ENCODE peak calls at places on chromosome 21, in eight cellular contexts. Z is ovary, X is epithelial cell of esophagus, C is fibroblast of the aortic adventitia, B is right atrium auricular region, G is NB4, N is cardiac muscle cell, R is GM23338. E is an unnamed sample.

GRCh38 chr21:28067015-28067414 is 925.7 kb downstream of the LTN1 start:
- DNase-seq in Z (no peak), X (no peak), C (no peak), B (no peak), G (no peak), N (no peak), R (no peak), E (no peak)

GRCh38 chr21:34205811-34206635 is 132.6 kb downstream of the MRPS6 start:
- DNase-seq in Z (no peak), X (no peak), C (no peak), B (no peak), G (peak), N (no peak), R (no peak), E (no peak)

GRCh38 chr21:35202431-35202830 is 153.3 kb upstream of the RUNX1 start:
- DNase-seq in Z (no peak), X (no peak), C (peak), B (no peak), G (no peak), N (peak), R (no peak), E (no peak)

GRCh38 chr21:31326478-31327247 is 17.4 kb downstream of the TIAM1 start:
- DNase-seq in Z (no peak), X (no peak), C (peak), B (no peak), G (peak), N (peak), R (no peak), E (no peak)

GRCh38 chr21:38352536-38353219 is 95.9 kb downstream of the KCNJ15 start:
- DNase-seq in Z (no peak), X (peak), C (peak), B (peak), G (peak), N (peak), R (peak), E (peak)

GRCh38 chr21:34996304-34997081 is 52.6 kb downstream of the RUNX1 start:
- DNase-seq in Z (no peak), X (no peak), C (peak), B (peak), G (no peak), N (peak), R (no peak), E (no peak)

GRCh38 chr21:38039841-38040240 is 123.6 kb upstream of the KCNJ6 start:
- DNase-seq in Z (no peak), X (peak), C (no peak), B (no peak), G (no peak), N (no peak), R (no peak), E (no peak)

GRCh38 chr21:27277122-27277521 is 310.2 kb upstream of the ADAMTS5 start:
- DNase-seq in Z (no peak), X (no peak), C (peak), B (no peak), G (no peak), N (peak), R (no peak), E (no peak)

GRCh38 chr21:14536929-14537328 is 9.2 kb downstream of the SAMSN1 start:
- DNase-seq in Z (no peak), X (no peak), C (no peak), B (no peak), G (no peak), N (no peak), R (no peak), E (no peak)

GRCh38 chr21:31198575-31198974 is 145.5 kb downstream of the TIAM1 start:
- DNase-seq in Z (no peak), X (peak), C (peak), B (peak), G (peak), N (peak), R (peak), E (no peak)

GRCh38 chr21:28216976-28217523 is 775.6 kb downstream of the LTN1 start:
- DNase-seq in Z (no peak), X (peak), C (no peak), B (no peak), G (no peak), N (no peak), R (no peak), E (no peak)

GRCh38 chr21:25385912-25386474 is 221.3 kb downstream of the MRPL39 start:
- DNase-seq in Z (no peak), X (peak), C (peak), B (no peak), G (peak), N (peak), R (peak), E (no peak)

GRCh38 chr21:41611966-41612606 is 104.1 kb upstream of the TMPRSS2 start:
- DNase-seq in Z (no peak), X (peak), C (peak), B (no peak), G (peak), N (no peak), R (peak), E (no peak)

GRCh38 chr21:38562182-38562581 is 63.9 kb upstream of the ERG start:
- DNase-seq in Z (no peak), X (no peak), C (no peak), B (no peak), G (no peak), N (no peak), R (no peak), E (no peak)

GRCh38 chr21:29719561-29719960 is 220.2 kb downstream of the GRIK1 start:
- DNase-seq in Z (no peak), X (no peak), C (no peak), B (no peak), G (no peak), N (no peak), R (no peak), E (no peak)

GRCh38 chr21:41678944-41679343 is 87.9 kb downstream of the RIPK4 start:
- DNase-seq in Z (peak), X (peak), C (peak), B (peak), G (peak), N (peak), R (peak), E (no peak)

GRCh38 chr21:26776320-26777021 is 68.7 kb downstream of the ADAMTS1 start:
- DNase-seq in Z (no peak), X (peak), C (peak), B (no peak), G (no peak), N (peak), R (no peak), E (no peak)

GRCh38 chr21:42385619-42386018 is 10.2 kb downstream of the TMPRSS3 start:
- DNase-seq in Z (no peak), X (no peak), C (no peak), B (no peak), G (no peak), N (no peak), R (no peak), E (no peak)

GRCh38 chr21:41290106-41290799 is 26.3 kb upstream of the FAM3B start:
- DNase-seq in Z (no peak), X (no peak), C (no peak), B (no peak), G (no peak), N (no peak), R (peak), E (no peak)

GRCh38 chr21:27715131-27715530 is 748.2 kb upstream of the ADAMTS5 start:
- DNase-seq in Z (no peak), X (no peak), C (no peak), B (no peak), G (no peak), N (no peak), R (no peak), E (no peak)

GRCh38 chr21:41507521-41508414 is at the start of gene TMPRSS2:
- DNase-seq in Z (no peak), X (peak), C (no peak), B (no peak), G (no peak), N (no peak), R (peak), E (no peak)

GRCh38 chr21:9772348-9772672 is 749.1 kb upstream of the TPTE start:
- DNase-seq in Z (no peak), X (no peak), C (no peak), B (no peak), G (no peak), N (no peak), R (no peak), E (no peak)

GRCh38 chr21:35394634-35395369 is 345.7 kb upstream of the RUNX1 start:
- DNase-seq in Z (no peak), X (no peak), C (no peak), B (no peak), G (peak), N (no peak), R (no peak), E (no peak)

GRCh38 chr21:42833439-42833815 is 45.9 kb downstream of the WDR4 start:
- DNase-seq in Z (no peak), X (peak), C (no peak), B (no peak), G (peak), N (no peak), R (peak), E (no peak)

GRCh38 chr21:26449161-26449560 is 123.9 kb downstream of the CYYR1 start:
- DNase-seq in Z (no peak), X (peak), C (peak), B (no peak), G (no peak), N (peak), R (no peak), E (no peak)

GRCh38 chr21:39349211-39350093 is 564 bp upstream of the HMGN1 start:
- DNase-seq in Z (peak), X (peak), C (peak), B (peak), G (peak), N (peak), R (peak), E (peak)

DNA sequence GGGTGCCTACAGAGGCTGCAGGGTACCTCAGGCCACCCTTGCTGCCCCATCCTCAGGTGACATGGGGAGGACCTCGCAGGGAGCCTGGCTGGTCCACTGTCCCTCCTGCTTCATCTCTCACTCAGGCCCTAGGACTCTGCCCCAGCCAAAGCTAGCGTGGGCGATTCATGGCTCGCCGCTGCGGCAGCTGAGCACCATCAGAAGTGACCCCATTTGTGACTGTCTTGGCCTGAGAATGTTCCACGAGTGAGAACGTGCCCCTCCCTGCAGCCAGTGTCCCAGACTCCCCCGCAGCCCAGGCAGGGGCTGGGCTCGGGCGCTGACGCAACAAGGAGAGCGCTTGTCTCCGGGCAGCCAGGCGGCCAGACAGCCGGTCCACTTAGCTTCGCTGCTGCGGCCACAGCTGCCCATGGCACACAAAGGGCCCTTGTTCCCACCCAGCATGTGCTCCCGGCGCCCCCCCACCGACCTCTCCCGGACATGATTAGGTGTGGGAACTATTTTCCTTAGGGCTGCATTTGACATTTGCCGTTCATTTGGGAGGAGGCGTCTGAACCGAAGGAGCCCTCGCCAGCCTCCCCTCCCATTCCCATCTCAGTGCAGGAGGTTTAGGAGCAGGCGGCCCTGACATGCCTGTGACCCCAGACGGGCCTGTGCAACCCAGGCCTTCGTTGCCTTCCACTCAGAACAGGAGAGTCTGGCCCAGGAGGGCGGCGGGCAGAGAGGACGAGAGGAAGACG is 19.3 kb upstream of the POFUT2 start:
- DNase-seq in Z (peak), X (no peak), C (peak), B (peak), G (peak), N (peak), R (no peak), E (no peak)
- TF ChIP-seq CTCF in Z (no peak), X (no peak), C (peak), B (no peak), G (no peak), N (no peak), R (no peak), E (no peak)

DNA sequence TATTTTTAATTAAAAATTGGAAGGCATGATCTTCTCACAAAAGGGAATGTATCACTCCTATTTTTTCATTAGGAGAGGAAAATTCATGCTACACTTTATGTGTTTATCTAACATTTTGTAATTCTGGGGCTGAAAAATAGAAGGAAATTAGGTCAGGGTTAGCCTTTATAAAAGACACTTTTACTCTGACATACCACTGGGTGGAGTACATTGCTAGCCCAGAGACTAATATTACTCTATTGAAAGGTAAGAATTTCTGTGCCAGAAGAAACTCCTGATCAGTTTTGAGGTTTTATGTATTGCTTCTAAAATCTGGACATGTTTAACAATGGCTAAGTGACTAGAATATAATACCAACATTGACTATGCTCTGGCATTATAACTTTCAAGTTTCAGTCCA is 724.6 kb downstream of the USP25 start:
- DNase-seq in Z (no peak), X (peak), C (peak), B (no peak), G (no peak), N (peak), R (peak), E (no peak)
- TF ChIP-seq CTCF in Z (no peak), X (peak), C (peak), B (peak), G (no peak), N (peak), R (peak), E (peak)

GRCh38 chr21:44855572-44855971 is 17.9 kb downstream of the PTTG1IP start:
- DNase-seq in Z (no peak), X (no peak), C (no peak), B (no peak), G (no peak), N (no peak), R (no peak), E (no peak)

GRCh38 chr21:44854391-44854663 is 19.2 kb downstream of the PTTG1IP start:
- DNase-seq in Z (no peak), X (no peak), C (no peak), B (no peak), G (no peak), N (no peak), R (no peak), E (no peak)

GRCh38 chr21:44853601-44854390 is 19.7 kb downstream of the PTTG1IP start:
- DNase-seq in Z (no peak), X (no peak), C (no peak), B (no peak), G (no peak), N (no peak), R (no peak), E (no peak)

GRCh38 chr21:44856131-44856530 is 17.4 kb downstream of the PTTG1IP start:
- DNase-seq in Z (no peak), X (no peak), C (no peak), B (no peak), G (no peak), N (no peak), R (no peak), E (no peak)

DNA sequence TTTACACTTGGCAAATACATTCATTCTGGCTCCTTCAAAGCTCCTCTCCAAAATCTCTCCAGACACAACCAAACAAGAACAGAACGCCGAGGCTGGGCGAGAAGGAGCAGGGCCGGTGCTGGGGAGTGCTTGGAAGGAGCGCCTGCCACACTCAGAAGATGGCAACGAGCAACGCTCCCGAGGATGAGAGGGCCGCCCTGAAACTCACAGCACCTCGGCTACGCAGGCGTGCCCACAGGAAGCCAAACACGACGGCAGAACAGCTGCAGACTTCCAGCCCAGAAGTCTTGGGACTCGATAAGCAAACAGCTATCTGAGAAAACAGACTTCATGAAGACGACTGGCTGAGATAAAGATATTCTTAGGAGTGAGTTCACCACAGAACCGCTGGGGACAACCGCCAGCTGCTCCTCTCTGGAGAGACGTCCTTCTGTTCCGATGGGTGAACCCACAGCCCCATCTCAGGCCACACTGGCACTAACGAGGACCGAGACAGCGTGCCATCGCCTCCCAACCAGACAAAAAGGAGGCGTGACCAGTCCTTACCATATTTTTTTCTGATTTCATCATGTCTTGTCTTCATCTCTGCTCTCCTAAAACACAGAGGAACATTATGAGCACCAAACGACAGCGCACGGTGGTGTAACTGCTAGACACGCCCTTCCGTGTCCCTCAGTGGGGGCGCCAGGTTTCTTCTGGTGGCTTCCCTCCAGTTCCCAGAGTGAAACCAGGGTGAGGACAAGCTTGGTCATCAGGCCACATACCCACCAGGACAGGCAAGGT is 18.6 kb downstream of the PTTG1IP start:
- DNase-seq in Z (no peak), X (no peak), C (no peak), B (no peak), G (no peak), N (no peak), R (no peak), E (no peak)
- TF ChIP-seq CTCF in Z (no peak), X (no peak), C (no peak), B (no peak), G (no peak), N (no peak), R (no peak), E (no peak)

GRCh38 chr21:32415999-32416398 is 3.5 kb downstream of the EVA1C start:
- DNase-seq in Z (no peak), X (no peak), C (no peak), B (no peak), G (no peak), N (peak), R (no peak), E (no peak)

GRCh38 chr21:32415451-32415850 is 2.9 kb downstream of the EVA1C start:
- DNase-seq in Z (no peak), X (no peak), C (no peak), B (no peak), G (no peak), N (no peak), R (no peak), E (no peak)

GRCh38 chr21:32413697-32414578 is 1.4 kb downstream of the EVA1C start:
- DNase-seq in Z (peak), X (peak), C (peak), B (no peak), G (no peak), N (peak), R (no peak), E (no peak)

GRCh38 chr21:32412998-32413504 is 545 bp downstream of the EVA1C start:
- DNase-seq in Z (peak), X (peak), C (peak), B (peak), G (no peak), N (peak), R (peak), E (no peak)

GRCh38 chr21:32414579-32415358 is 2.3 kb downstream of the EVA1C start:
- DNase-seq in Z (no peak), X (peak), C (peak), B (no peak), G (no peak), N (peak), R (no peak), E (no peak)
- TF ChIP-seq CTCF in Z (no peak), X (peak), C (peak), B (peak), G (peak), N (peak), R (peak), E (peak)

DNA sequence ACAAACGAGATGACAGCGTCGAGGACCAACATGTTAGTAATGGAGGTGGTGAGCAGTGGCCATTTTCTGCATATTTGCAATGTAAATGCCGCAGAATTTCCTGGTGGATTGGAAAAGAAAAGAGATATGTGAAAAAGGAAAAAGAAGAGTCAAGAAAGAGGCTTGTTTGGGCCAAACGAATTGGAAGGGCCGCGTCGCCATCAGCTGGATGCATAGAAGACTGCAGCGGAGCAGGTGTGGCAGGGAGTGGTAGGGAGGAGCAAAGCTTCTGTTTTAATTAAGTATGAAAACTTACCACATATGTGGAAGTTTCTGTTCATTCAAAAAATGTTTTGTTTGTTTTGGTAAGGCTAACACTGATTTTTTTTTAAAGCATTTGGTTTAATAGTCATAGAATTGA is 690.7 kb downstream of the NCAM2 start:
- DNase-seq in Z (no peak), X (no peak), C (peak), B (no peak), G (peak), N (peak), R (peak), E (no peak)
- TF ChIP-seq CTCF in Z (no peak), X (no peak), C (peak), B (peak), G (peak), N (peak), R (peak), E (peak)

GRCh38 chr21:32921632-32922230 is 104.0 kb upstream of the OLIG2 start:
- DNase-seq in Z (no peak), X (peak), C (peak), B (no peak), G (peak), N (no peak), R (peak), E (peak)
- TF ChIP-seq CTCF in Z (no peak), X (peak), C (peak), B (peak), G (peak), N (peak), R (peak), E (peak)

GRCh38 chr21:37028579-37028978 is 22.1 kb downstream of the RIPPLY3 start:
- DNase-seq in Z (no peak), X (no peak), C (peak), B (peak), G (no peak), N (peak), R (no peak), E (peak)
- TF ChIP-seq CTCF in Z (no peak), X (peak), C (no peak), B (no peak), G (no peak), N (no peak), R (no peak), E (peak)

GRCh38 chr21:45366931-45367401 is 38.0 kb upstream of the COL18A1 start:
- DNase-seq in Z (peak), X (no peak), C (peak), B (peak), G (no peak), N (peak), R (no peak), E (peak)
- TF ChIP-seq CTCF in Z (no peak), X (no peak), C (peak), B (peak), G (no peak), N (peak), R (no peak), E (peak)

E was measured in osteocyte.